ENCODE peak calls at places on chromosome 16, in nine cellular contexts. Y is brain microvascular endothelial cell, K is upper lobe of right lung, R is C1 segment of cervical spinal cord, H is lower leg skin, Q is iPS DF 6.9, G is fibroblast of lung, V is transverse colon, J is GM18507. L is an unnamed sample.

GRCh38 chr16:29148867-29149272 is 164.0 kb downstream of the LAT start:
- DNase-seq in H (no peak), J (no peak), Q (no peak), Y (no peak), V (peak; percentile 60), G (no peak), R (no peak), K (no peak), L (peak; percentile 46)

GRCh38 chr16:87487361-87487924 is 5.4 kb downstream of the ZCCHC14 start:
- DNase-seq in V (peak; percentile 85), J (no peak), Y (no peak), H (peak; percentile 55), G (no peak), K (peak; percentile 85), R (peak; percentile 6), Q (peak; percentile 16), L (peak; percentile 55)

GRCh38 chr16:19583665-19584300 is 28.3 kb downstream of the VPS35L start:
- DNase-seq in R (no peak), K (no peak), Y (peak; percentile 47), V (peak; percentile 19), H (no peak), G (peak; percentile 58), Q (peak; percentile 33), J (no peak), L (peak; percentile 87)

GRCh38 chr16:4420703-4421102 is 4.3 kb upstream of the CORO7 start:
- DNase-seq in H (no peak), G (no peak), J (no peak), Y (no peak), V (no peak), R (no peak), K (no peak), Q (no peak), L (no peak)

GRCh38 chr16:4401094-4401501 is 15.3 kb downstream of the CORO7 start:
- DNase-seq in Q (no peak), Y (no peak), H (no peak), V (no peak), G (no peak), K (no peak), J (no peak), R (no peak), L (no peak)

GRCh38 chr16:28912558-28912957 is 12.5 kb downstream of the RABEP2 start:
- DNase-seq in H (no peak), Q (no peak), R (no peak), Y (no peak), K (no peak), V (no peak), J (no peak), G (no peak), L (no peak)

GRCh38 chr16:57262841-57263584 is 18.0 kb downstream of the ARL2BP start:
- DNase-seq in G (no peak), Y (no peak), V (no peak), J (no peak), K (peak; percentile 61), R (no peak), Q (no peak), H (no peak), L (no peak)

GRCh38 chr16:10938844-10939648 is 3.2 kb downstream of the DEXI start:
- DNase-seq in R (no peak), G (no peak), H (no peak), Y (no peak), V (no peak), K (peak; percentile 18), J (no peak), Q (no peak), L (no peak)

GRCh38 chr16:81888520-81889394 is 109.7 kb downstream of the PLCG2 start:
- DNase-seq in K (no peak), Q (no peak), G (peak; percentile 46), J (no peak), Y (no peak), R (no peak), H (no peak), V (no peak), L (no peak)

GRCh38 chr16:49696414-49697101 is 159.4 kb downstream of the ZNF423 start:
- DNase-seq in K (no peak), G (no peak), R (no peak), H (no peak), Q (no peak), V (no peak), Y (no peak), J (no peak), L (no peak)

GRCh38 chr16:74607967-74608356 is 1.0 kb upstream of the GLG1 start:
- DNase-seq in K (peak; percentile 12), H (no peak), Q (no peak), J (no peak), R (no peak), G (peak; percentile 41), V (no peak), Y (no peak), L (no peak)

GRCh38 chr16:4140652-4141051 is 24.4 kb upstream of the ADCY9 start:
- DNase-seq in H (peak; percentile 27), Q (no peak), J (no peak), Y (peak; percentile 27), K (no peak), G (peak; percentile 60), V (no peak), R (no peak), L (peak; percentile 34)

GRCh38 chr16:30985401-30986128 is 558 bp downstream of the HSD3B7 start:
- DNase-seq in Q (no peak), J (no peak), K (peak; percentile 89), Y (no peak), G (no peak), V (peak; percentile 82), R (no peak), H (peak; percentile 67), L (peak; percentile 54)

GRCh38 chr16:78183886-78184553 is 84.6 kb downstream of the WWOX start:
- DNase-seq in Y (no peak), G (peak; percentile 26), H (no peak), Q (no peak), J (no peak), V (no peak), R (peak; percentile 51), K (no peak), L (no peak)

GRCh38 chr16:57004387-57005250 is 15.3 kb downstream of the NLRC5 start:
- DNase-seq in R (no peak), V (no peak), G (no peak), J (no peak), K (peak; percentile 16), Q (no peak), Y (no peak), H (no peak), L (no peak)

L was measured in lung microvascular endothelial cell.